ENCODE peak calls at places on chromosomes 4 and X, in six cellular contexts. O is tibial nerve, R is cardiac muscle cell, Z is HepG2, I is sigmoid colon, F is fibroblast of pulmonary artery. T is an unnamed sample.

GRCh38 chr4:185305979-185306442 is 89.7 kb downstream of the LRP2BP start:
- DNase-seq in O (no peak), R (peak), Z (no peak), I (no peak), F (peak), T (peak)

GRCh38 chr4:48653217-48654014 is 126.7 kb downstream of the FRYL start:
- DNase-seq in O (peak), R (peak), Z (no peak), I (peak), F (peak), T (peak)

GRCh38 chrX:1452497-1453389 is at the start of gene ASMTL:
- DNase-seq in O (peak), R (peak), Z (peak), I (peak), F (peak), T (peak)

GRCh38 chrX:147602297-147602696 is 309.4 kb upstream of the FMR1 start:
- DNase-seq in O (no peak), R (no peak), Z (no peak), I (no peak), F (no peak), T (no peak)

GRCh38 chr4:181509073-181509472 is 734.1 kb upstream of the TENM3 start:
- DNase-seq in O (no peak), R (no peak), Z (no peak), I (no peak), F (no peak), T (no peak)

GRCh38 chr4:47010347-47011188 is 17.2 kb upstream of the GABRA4 start:
- DNase-seq in O (no peak), R (no peak), Z (no peak), I (no peak), F (no peak), T (no peak)

GRCh38 chr4:5386921-5387320 is 321.4 kb downstream of the EVC2 start:
- DNase-seq in O (no peak), R (no peak), Z (no peak), I (no peak), F (no peak), T (no peak)

GRCh38 chrX:72305286-72306084 is at the start of gene CITED1:
- DNase-seq in O (no peak), R (no peak), Z (no peak), I (no peak), F (no peak), T (no peak)

GRCh38 chr4:180926277-180926676 is 1316.9 kb upstream of the TENM3 start:
- DNase-seq in O (no peak), R (no peak), Z (no peak), I (no peak), F (no peak), T (no peak)

GRCh38 chrX:153768311-153769157 is 4.5 kb downstream of the PLXNB3 start:
- DNase-seq in O (no peak), R (no peak), Z (no peak), I (no peak), F (no peak), T (no peak)

GRCh38 chr4:80266902-80267380 is 477 bp downstream of the FGF5 start:
- DNase-seq in O (no peak), R (peak), Z (no peak), I (no peak), F (peak), T (peak)

GRCh38 chr4:65502151-65502691 is 168.1 kb downstream of the EPHA5 start:
- DNase-seq in O (no peak), R (peak), Z (no peak), I (no peak), F (peak), T (peak)

GRCh38 chrX:24002792-24003191 is 24.2 kb downstream of the KLHL15 start:
- DNase-seq in O (no peak), R (no peak), Z (no peak), I (no peak), F (no peak), T (no peak)

GRCh38 chr4:188012546-188012945 is 17.0 kb downstream of the ZFP42 start:
- DNase-seq in O (no peak), R (no peak), Z (no peak), I (no peak), F (no peak), T (no peak)

DNA sequence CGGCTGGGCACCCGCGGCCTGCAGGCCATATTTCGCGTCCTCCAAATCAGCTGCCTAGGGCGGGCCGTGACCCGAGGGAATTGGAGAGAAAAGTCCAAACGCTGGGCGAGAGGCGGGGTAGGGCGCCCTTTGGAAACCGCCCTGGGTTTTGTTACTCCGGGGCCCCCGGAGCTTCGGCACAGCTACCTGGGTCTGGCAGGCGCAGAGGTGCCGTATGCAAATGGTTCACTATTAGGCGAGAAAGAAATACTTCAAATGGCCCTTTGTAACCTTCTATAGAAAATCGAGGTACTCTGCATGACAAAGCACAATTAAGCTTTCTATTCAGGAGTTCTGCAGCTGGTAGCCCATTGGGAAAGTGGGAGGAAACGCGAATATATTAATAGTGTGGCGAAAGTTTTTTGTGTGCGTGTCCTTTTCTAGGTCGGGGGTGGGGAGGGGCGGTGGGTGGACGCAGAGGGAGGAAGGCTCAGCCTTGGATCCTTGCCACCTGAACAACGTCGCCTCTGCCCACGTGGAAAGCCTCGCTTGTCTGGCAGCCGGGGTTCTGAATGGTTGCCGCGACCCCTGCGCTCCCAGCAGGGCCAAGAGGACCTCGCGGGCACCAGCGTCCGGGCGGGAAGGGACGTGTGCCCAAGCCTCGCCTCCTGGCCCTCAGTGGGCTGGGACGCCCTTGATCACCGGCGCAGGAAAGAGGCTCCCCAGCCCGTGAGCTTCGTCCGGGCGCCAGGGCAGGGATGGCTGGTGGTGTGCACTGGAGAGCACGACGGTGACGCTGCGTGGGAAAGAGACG is 9.5 kb downstream of the GSX2 start:
- DNase-seq in O (no peak), R (no peak), Z (no peak), I (no peak), F (no peak), T (no peak)
- H3K4me3 ChIP-seq in O (peak), R (no peak), Z (no peak), I (no peak), F (no peak), T (no peak)

GRCh38 chr4:69617083-69617694 is 22.3 kb downstream of the UGT2A2 start:
- DNase-seq in O (no peak), R (peak), Z (peak), I (no peak), F (peak), T (peak)
- TF ChIP-seq CTCF in O (no peak), R (peak), Z (peak), I (no peak), F (peak), T (peak)

DNA sequence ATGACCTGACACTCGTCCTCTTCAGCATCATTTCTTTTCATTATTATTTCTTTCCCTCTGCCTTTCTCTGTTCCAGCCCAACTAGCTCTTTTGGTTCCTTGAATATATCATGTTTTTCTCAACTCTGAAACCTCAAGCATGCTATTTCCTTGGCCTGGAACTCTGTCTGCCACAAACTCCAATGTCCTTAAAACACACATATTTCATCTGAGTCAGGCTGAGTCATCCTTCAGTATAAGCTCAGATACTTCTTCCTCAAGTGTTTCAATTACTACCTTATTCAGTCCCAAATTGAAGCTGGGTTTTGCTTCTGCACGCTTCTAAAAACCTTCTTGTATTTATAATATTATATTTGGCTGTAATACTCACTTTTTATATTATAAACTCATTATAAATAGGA is 424.2 kb downstream of the PDGFC start:
- DNase-seq in O (no peak), R (peak), Z (no peak), I (no peak), F (peak), T (peak)
- H3K4me3 ChIP-seq in O (no peak), R (no peak), Z (no peak), I (no peak), F (no peak), T (no peak)

GRCh38 chr4:177100307-177100706 is 209.4 kb upstream of the NEIL3 start:
- DNase-seq in O (no peak), R (no peak), Z (no peak), I (no peak), F (no peak), T (no peak)

GRCh38 chr4:177091515-177091914 is 218.2 kb upstream of the NEIL3 start:
- DNase-seq in O (no peak), R (no peak), Z (no peak), I (no peak), F (no peak), T (no peak)

GRCh38 chr4:177093964-177094363 is 215.7 kb upstream of the NEIL3 start:
- DNase-seq in O (no peak), R (peak), Z (no peak), I (no peak), F (no peak), T (peak)

DNA sequence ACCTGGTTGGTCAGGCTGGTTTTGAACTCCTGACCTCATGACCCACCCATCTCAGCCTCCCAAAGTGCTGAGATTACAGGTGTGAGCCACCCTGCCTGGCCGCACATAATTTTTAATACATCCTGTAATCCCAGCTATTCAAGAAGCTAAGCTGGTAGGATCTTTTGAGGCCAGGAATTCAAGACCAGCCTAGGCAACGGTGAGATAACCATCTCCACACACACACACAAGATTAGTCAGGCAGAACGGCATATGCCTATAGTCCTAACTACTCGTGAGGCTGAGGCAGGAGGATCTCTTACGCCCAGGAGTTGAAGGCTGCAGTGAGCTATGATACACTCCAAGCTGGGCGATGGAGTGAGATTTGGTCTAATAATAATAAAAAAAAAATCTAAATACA is 212.4 kb upstream of the NEIL3 start:
- DNase-seq in O (no peak), R (no peak), Z (no peak), I (no peak), F (no peak), T (no peak)
- TF ChIP-seq CTCF in O (no peak), R (no peak), Z (no peak), I (no peak), F (no peak), T (no peak)

DNA sequence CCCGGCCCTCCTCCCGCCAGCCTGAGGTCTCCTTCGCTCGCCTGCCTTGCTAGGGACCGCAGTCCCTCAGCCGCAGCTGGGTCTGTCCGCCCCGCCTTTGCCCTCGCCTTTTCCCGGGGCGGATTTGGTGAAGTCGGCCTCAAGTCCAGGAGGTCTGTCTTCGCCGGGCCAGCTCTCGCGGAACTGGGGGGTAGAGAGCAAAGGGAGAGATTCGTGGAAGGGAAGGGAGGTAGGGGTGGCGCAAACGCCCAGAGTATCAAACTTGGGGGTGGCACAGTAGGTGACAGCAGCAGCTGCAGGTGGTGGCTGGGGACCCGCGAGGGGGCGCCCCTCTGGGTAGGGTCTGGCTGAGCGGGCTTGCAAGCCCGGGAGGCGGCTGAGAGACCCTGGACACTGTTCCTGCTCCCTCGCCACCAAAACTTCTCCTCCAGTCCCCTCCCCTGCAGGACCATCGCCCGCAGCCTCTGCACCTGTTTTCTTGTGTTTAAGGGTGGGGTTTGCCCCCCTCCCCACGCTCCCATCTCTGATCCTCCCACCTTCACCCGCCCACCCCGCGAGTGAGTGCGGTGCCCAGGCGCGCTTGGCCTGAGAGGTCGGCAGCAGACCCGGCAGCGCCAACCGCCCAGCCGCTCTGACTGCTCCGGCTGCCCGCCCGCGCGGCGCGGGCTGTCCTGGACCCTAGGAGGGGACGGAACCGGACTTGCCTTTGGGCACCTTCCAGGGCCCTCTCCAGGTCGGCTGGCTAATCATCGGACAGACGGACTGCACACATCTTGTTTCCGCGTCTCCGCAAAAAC is at the start of gene NPY2R:
- DNase-seq in O (no peak), R (no peak), Z (no peak), I (peak), F (no peak), T (no peak)
- H3K4me3 ChIP-seq in O (no peak), R (peak), Z (no peak), I (peak), F (peak), T (peak)

DNA sequence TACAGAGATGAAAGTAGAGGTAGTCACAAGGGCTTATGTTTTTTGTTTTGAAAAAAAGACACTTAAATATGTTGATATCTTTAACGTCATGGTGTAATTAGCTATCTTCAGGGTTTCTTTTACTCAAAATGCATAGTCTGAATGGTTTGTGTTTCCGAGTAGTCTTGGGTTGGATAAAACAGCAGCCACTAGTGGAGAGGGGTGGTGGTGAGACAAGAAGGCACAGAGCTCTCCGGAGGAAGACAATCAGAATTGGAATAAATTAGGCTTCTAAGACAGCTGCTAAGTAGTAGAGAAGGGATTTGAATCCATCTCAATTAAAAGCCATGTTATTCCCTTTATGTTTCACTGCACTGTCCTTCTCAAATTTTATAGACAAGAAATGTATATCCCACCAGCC is 240.4 kb upstream of the VEGFC start:
- DNase-seq in O (no peak), R (no peak), Z (no peak), I (no peak), F (no peak), T (no peak)
- TF ChIP-seq CTCF in O (no peak), R (peak), Z (no peak), I (no peak), F (peak), T (no peak)

T was measured in fibroblast of the aortic adventitia.